ENCODE peak calls at places on chromosomes 1 and 21, in six cellular contexts. Z, C, V, S, M and X are unnamed samples.
A peak's percentile ranks its signal among the peaks of the same experiment; 100 is the strongest.

GRCh38 chr1:204104331-204105222 is 31.7 kb downstream of the SOX13 start:
- DNase-seq in S (peak; percentile 53), M (no peak), V (no peak), C (no peak), Z (peak; percentile 60), X (no peak)

GRCh38 chr1:207327994-207328393 is 6.5 kb downstream of the CD55 start:
- DNase-seq in C (no peak), V (no peak), Z (no peak), S (no peak), M (peak; percentile 22), X (no peak)

GRCh38 chr1:60819302-60819701 is 263.1 kb upstream of the NFIA start:
- DNase-seq in M (no peak), C (no peak), V (no peak), Z (no peak), S (no peak), X (no peak)

GRCh38 chr1:206685749-206686485 is 1.2 kb downstream of the MAPKAPK2 start:
- DNase-seq in V (peak; percentile 77), Z (peak; percentile 61), S (peak; percentile 38), M (no peak), C (peak; percentile 56), X (peak; percentile 70)

GRCh38 chr1:205746757-205747412 is 3.1 kb downstream of the NUCKS1 start:
- DNase-seq in Z (no peak), V (no peak), C (no peak), M (no peak), S (no peak), X (no peak)

GRCh38 chr1:34740161-34740875 is 14.5 kb upstream of the GJB5 start:
- DNase-seq in Z (no peak), S (no peak), C (no peak), V (no peak), M (no peak), X (no peak)

GRCh38 chr1:150148834-150149489 is 754 bp upstream of the PLEKHO1 start:
- DNase-seq in S (no peak), M (no peak), C (no peak), Z (no peak), V (no peak), X (peak; percentile 59)

GRCh38 chr1:114323959-114324825 is 170.5 kb upstream of the SYT6 start:
- DNase-seq in V (no peak), Z (no peak), C (no peak), S (no peak), M (no peak), X (no peak)

GRCh38 chr1:55827350-55827749 is 612.2 kb upstream of the USP24 start:
- DNase-seq in Z (no peak), M (peak; percentile 73), C (no peak), V (no peak), S (peak; percentile 18), X (no peak)

DNA sequence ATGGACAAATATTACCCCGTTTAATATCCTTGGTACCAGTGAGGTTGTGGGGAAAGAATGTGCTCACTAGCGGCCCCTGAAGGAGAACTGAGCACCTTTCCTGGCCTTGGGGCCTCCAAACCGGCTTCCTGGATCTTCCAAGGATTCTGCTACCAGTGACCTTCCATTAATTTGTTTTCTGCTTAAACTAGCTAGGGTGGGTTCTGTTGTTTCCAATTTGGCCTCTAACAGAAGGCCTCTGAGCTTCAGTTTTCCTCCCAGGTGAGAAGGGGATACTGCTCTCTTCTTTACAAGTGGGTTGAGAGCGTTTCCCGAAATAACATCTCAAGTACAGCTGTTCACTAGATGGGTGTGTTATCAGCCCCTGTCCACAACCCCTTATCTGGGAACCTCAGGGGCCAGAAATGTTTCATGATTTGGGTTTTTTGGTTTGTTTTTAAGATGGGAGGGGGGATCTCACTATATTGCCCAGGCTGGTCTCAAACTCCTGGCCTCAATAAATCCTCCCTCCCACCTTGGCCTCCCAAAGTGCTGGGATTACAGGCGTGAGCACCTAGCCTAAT is 16.9 kb upstream of the IFNGR2 start:
- DNase-seq in Z (no peak), M (no peak), C (peak; percentile 25), S (no peak), V (no peak), X (no peak)
- TF ChIP-seq CTCF in Z (no peak), M (peak; percentile 36), C (no peak), S (no peak), V (peak; percentile 7), X (peak; percentile 48)

DNA sequence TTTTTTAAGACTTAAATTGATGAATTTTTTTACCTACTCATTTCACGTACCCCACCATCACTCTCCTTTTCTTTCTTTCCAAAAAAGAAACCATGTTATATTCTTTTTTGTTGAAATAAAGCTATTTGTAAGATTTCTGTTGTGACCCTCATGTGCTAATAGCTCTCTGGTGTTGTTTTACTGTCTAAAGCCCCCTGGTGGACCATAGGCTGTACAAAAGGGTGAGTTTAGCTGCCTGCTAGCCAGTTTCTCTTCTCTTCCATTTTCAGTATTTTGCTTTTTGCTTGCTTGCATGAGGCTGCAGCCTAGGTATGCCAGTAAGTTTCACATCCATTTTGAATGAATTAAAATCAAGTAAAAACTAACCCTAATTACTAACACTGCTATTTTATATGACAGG is 15.6 kb upstream of the VAMP3 start:
- DNase-seq in C (peak; percentile 23), S (peak; percentile 17), Z (no peak), V (no peak), M (no peak), X (no peak)
- TF ChIP-seq CTCF in C (no peak), S (no peak), Z (no peak), V (no peak), M (peak; percentile 66), X (peak; percentile 53)

GRCh38 chr1:107152332-107152731 is 11.5 kb downstream of the NTNG1 start:
- DNase-seq in M (no peak), S (no peak), Z (no peak), C (no peak), V (no peak), X (no peak)

GRCh38 chr1:107147813-107148212 is 7.0 kb downstream of the NTNG1 start:
- DNase-seq in C (no peak), M (no peak), V (no peak), S (no peak), Z (no peak), X (no peak)

DNA sequence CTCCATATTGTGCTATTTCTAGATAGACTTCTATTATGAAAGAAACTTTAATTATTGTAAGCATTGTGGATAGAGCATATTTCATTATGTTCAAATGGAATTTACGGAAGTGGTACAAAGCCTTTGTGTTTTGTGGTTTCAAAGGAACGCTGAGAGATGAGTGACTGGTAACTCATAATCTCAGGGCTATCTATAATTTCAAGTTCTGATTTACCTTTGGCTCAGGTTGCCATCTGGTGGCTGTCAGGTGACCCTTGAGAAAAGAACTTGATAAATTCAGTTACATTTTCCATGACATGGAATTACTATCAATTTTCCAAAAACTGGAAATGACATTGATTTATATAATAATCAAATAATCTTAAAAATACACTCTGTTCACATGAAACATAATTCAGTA is 12.2 kb downstream of the NTNG1 start:
- DNase-seq in Z (peak; percentile 17), C (no peak), M (peak; percentile 18), S (no peak), V (no peak), X (peak; percentile 15)
- TF ChIP-seq CTCF in Z (no peak), C (no peak), M (no peak), S (no peak), V (no peak), X (no peak)

GRCh38 chr1:27009601-27010197 is 3.0 kb downstream of the TENT5B start:
- DNase-seq in S (peak; percentile 29), V (peak; percentile 64), M (no peak), Z (no peak), C (no peak), X (no peak)

GRCh38 chr1:27007909-27008582 is 4.6 kb downstream of the TENT5B start:
- DNase-seq in V (peak; percentile 90), Z (peak; percentile 84), C (no peak), M (no peak), S (peak; percentile 53), X (no peak)

GRCh38 chr1:27011058-27011764 is 1.4 kb downstream of the TENT5B start:
- DNase-seq in S (peak; percentile 81), Z (peak; percentile 84), C (peak; percentile 36), M (peak; percentile 70), V (peak; percentile 81), X (peak; percentile 91)

GRCh38 chr1:27011976-27012563 is 580 bp downstream of the TENT5B start:
- DNase-seq in S (peak; percentile 18), M (no peak), Z (no peak), C (no peak), V (no peak), X (no peak)

DNA sequence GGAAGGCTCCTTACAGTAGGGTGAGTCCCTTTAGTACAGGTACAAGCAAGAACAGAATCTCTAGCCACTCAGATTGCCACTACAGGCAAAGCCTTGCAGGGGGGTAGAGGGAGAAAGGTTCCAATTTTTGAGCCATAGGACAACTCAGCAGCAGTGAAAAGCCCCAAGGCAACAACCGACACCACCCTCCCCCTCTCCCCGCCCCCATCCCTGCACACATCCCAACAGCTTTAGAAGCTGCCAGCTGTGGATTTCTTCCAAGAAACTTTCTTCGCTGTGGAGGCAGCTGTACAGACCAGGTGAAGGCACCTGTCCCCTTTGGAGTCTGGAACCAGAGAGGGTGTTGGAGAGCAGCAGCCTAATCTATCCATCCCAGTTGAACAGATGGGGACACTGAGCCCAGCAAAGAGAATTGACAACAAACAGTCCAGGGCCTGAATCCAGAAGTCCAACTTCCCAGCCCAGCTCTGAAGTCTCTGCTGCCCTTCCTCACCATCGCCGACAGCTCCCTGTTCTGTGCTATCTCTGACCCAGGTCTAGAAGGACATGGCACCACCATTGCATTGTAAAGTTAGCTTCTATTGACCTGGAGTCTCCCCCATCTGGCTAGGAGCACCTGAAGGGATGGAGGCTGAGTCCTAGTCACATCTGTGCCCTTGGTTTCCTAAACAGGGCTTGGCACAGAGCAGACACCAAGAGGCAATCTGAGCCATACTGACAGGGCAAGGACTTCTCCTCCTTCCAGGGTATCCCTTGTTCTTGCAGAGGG is 2.2 kb downstream of the TENT5B start:
- DNase-seq in V (no peak), Z (no peak), M (no peak), S (no peak), C (no peak), X (no peak)
- TF ChIP-seq CTCF in V (no peak), Z (no peak), M (no peak), S (no peak), C (no peak), X (no peak)

DNA sequence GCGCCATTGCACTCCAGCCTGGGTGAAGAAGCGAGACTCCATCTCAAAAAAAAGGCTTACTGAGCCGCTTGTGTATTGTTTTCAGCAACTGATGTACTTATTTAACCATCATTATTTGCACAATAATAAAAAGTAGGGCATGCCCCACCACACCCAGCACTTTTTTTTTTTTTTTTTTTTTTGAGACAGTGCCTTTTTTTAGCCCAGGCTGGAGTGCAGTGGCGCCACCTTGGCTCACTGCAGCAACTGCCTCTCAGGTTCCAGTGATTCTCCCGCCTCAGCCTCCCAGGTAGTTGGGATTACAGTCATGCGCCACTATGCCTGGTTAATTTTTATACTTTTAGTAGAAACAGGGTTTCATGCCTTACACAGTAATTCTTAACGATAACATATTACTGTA is 12.2 kb upstream of the TRNAU1AP start:
- DNase-seq in Z (no peak), V (no peak), M (no peak), C (no peak), S (no peak), X (peak; percentile 20)
- TF ChIP-seq CTCF in Z (no peak), V (no peak), M (peak; percentile 34), C (no peak), S (no peak), X (peak; percentile 37)